ENCODE peak calls at places on chromosomes 2 and 18, in seven cellular contexts. V is neural progenitor cell, R is GM23338, T is HCT116, F is K562, W is PC-3, Y is OCI-LY7. L is an unnamed sample.

GRCh38 chr2:95007061-95007609 is 18.4 kb upstream of the MAL start:
- DNase-seq in V (no peak), R (no peak), T (no peak), F (no peak), W (no peak), Y (no peak), L (no peak)

GRCh38 chr18:76275913-76276312 is 219.1 kb downstream of the ZNF516 start:
- DNase-seq in V (no peak), R (no peak), T (no peak), F (no peak), W (no peak), Y (peak), L (peak)

GRCh38 chr2:138086556-138086955 is 122.3 kb downstream of the HNMT start:
- DNase-seq in V (no peak), R (no peak), T (no peak), F (no peak), W (no peak), Y (no peak), L (no peak)

GRCh38 chr18:37484893-37485834 is 80.4 kb downstream of the CELF4 start:
- DNase-seq in V (peak), R (peak), T (peak), F (peak), W (no peak), Y (no peak), L (no peak)

GRCh38 chr2:160652236-160652635 is 158.6 kb upstream of the RBMS1 start:
- DNase-seq in V (no peak), R (no peak), T (no peak), F (no peak), W (no peak), Y (no peak), L (peak)

GRCh38 chr2:180130403-180130802 is 123.3 kb upstream of the CWC22 start:
- DNase-seq in V (no peak), R (no peak), T (no peak), F (no peak), W (peak), Y (no peak), L (no peak)

GRCh38 chr2:145066151-145066661 is 546.3 kb upstream of the ZEB2 start:
- DNase-seq in V (no peak), R (no peak), T (no peak), F (no peak), W (no peak), Y (no peak), L (no peak)

GRCh38 chr2:3631851-3632659 is 25.9 kb upstream of the ALLC start:
- DNase-seq in V (no peak), R (no peak), T (no peak), F (no peak), W (no peak), Y (no peak), L (no peak)

GRCh38 chr18:70578480-70578879 is 289.6 kb downstream of the SOCS6 start:
- DNase-seq in V (peak), R (no peak), T (no peak), F (no peak), W (no peak), Y (no peak), L (no peak)

GRCh38 chr18:55859116-55859515 is 271.1 kb upstream of the TCF4 start:
- DNase-seq in V (no peak), R (no peak), T (no peak), F (no peak), W (no peak), Y (no peak), L (no peak)

GRCh38 chr2:177147093-177147694 is 65.4 kb upstream of the HNRNPA3 start:
- DNase-seq in V (peak), R (peak), T (no peak), F (peak), W (peak), Y (peak), L (peak)
- TF ChIP-seq CTCF in V (peak), R (peak), T (peak), F (peak), W (peak), Y (peak), L (peak)

GRCh38 chr2:66437601-66438497 is 2.9 kb downstream of the MEIS1 start:
- DNase-seq in V (peak), R (peak), T (no peak), F (no peak), W (no peak), Y (no peak), L (no peak)

GRCh38 chr2:66435963-66436362 is 1.0 kb downstream of the MEIS1 start:
- DNase-seq in V (no peak), R (no peak), T (no peak), F (no peak), W (no peak), Y (no peak), L (no peak)

GRCh38 chr2:66436546-66436945 is 1.6 kb downstream of the MEIS1 start:
- DNase-seq in V (no peak), R (peak), T (no peak), F (no peak), W (no peak), Y (no peak), L (no peak)

GRCh38 chr2:66435549-66435875 is 587 bp downstream of the MEIS1 start:
- DNase-seq in V (peak), R (no peak), T (no peak), F (peak), W (no peak), Y (no peak), L (no peak)

GRCh38 chr2:66437055-66437454 is 2.1 kb downstream of the MEIS1 start:
- DNase-seq in V (no peak), R (no peak), T (no peak), F (no peak), W (no peak), Y (no peak), L (no peak)
- H3K4me3 ChIP-seq in V (peak), R (peak), T (no peak), F (peak), W (peak), Y (peak), L (no peak)

DNA sequence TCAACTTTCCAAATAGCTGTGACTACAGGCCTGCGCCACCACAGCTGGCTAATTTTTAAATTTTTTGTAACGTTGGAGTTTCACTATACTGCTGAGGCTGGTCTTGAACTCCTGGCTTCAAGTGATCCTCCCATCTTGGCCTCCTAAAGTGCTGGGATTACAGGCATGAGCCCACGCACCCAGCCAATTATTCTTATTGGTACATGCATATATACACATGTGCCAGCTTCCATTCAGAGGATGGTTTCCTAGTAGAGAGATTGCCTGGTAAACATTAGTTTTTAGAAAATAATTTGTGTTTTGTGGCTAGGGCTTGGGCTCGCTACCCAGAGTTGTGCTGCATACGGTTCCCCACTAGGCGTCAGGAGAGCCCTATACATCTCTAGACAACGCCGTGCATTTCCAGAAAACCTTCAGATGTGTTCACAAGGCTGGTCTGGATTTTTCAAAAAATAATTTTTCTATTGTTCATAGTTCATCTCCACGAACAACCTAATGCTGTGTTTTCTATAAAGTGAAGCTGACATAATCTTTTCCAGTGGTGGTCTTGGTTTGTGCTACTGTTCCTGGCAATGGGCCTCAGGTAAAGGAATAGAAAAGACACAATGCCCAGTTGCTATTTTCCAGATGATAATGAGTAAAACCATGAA is 14.6 kb upstream of the AFG3L2 start:
- DNase-seq in V (peak), R (peak), T (peak), F (peak), W (peak), Y (peak), L (peak)
- H2AFZ ChIP-seq in V (no peak), R (no peak), T (peak), F (peak), W (no peak), Y (no peak), L (no peak)

DNA sequence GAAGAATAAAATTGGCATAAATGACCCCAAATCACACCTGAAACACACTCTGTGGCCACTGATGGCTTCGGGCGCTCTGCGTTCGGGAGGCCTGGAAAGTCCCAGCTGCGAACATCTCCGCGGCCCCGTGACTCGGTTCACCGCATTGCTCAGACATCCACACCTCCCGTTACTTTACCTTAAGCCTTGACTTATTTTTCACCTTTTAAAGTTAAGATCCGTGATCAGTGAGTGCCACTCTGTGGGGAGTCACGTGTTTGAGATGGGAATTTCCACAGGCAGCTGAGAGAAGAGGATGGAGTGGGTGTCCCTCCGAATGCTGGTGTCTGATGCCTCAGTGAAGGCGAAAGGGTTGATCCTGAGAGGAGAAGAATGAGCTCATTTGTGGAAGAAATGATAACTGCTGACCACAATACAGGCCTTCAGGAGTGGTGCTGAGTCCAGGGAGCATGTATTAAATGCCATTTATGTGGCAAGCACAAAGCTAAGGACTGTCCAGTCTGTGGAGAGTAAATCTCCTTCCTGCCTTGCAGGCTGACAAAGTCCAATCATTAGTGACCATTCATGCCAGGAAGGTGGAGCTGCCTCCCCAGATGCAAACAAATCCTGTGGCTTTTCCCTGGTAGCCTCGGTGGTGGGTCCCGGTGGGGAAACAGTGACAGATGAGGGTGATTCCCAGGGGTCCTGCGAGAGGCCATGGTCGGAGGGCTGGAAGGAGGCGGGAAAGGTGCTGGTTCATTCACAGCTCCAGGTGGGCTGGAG is 168.8 kb downstream of the RTP5 start:
- DNase-seq in V (no peak), R (no peak), T (no peak), F (no peak), W (no peak), Y (no peak), L (no peak)
- TF ChIP-seq CTCF in V (no peak), R (no peak), T (no peak), F (no peak), W (no peak), Y (no peak), L (no peak)

GRCh38 chr2:219444566-219445091 is 10.0 kb downstream of the SPEG start:
- DNase-seq in V (no peak), R (no peak), T (no peak), F (no peak), W (no peak), Y (no peak), L (no peak)
- H3K4me3 ChIP-seq in V (no peak), R (no peak), T (no peak), F (no peak), W (no peak), Y (no peak), L (no peak)

L was measured in DND-41.